ENCODE peak calls at places on chromosomes 7 and 10, in eight cellular contexts. J is cardiac muscle cell, S is ovary, K is mammary epithelial cell, F is upper lobe of right lung, L is Peyer's patch, G is left lung, Q is GM12878. H is an unnamed sample.

GRCh38 chr10:90968448-90969086 is 47.7 kb upstream of the ANKRD1 start:
- DNase-seq in J (no peak), S (no peak), K (peak), F (no peak), L (no peak), G (no peak), Q (no peak), H (peak)

GRCh38 chr7:70703785-70704184 is 428.2 kb upstream of the GALNT17 start:
- DNase-seq in J (no peak), S (no peak), K (no peak), F (no peak), L (no peak), G (no peak), Q (no peak), H (no peak)

GRCh38 chr10:121927361-121927840 is 430 bp downstream of the ATE1 start:
- DNase-seq in J (peak), S (peak), K (peak), F (peak), L (peak), G (peak), Q (no peak), H (peak)

GRCh38 chr7:122305475-122306319 is 1.1 kb upstream of the FEZF1 start:
- DNase-seq in J (peak), S (no peak), K (no peak), F (no peak), L (no peak), G (no peak), Q (no peak), H (peak)

GRCh38 chr7:116955340-116955739 is 2.0 kb downstream of the ST7 start:
- DNase-seq in J (no peak), S (no peak), K (no peak), F (no peak), L (no peak), G (no peak), Q (no peak), H (no peak)

GRCh38 chr10:106181491-106181890 is 983.0 kb downstream of the SORCS1 start:
- DNase-seq in J (no peak), S (no peak), K (no peak), F (no peak), L (no peak), G (no peak), Q (no peak), H (no peak)

GRCh38 chr10:17029581-17030271 is 99.9 kb downstream of the CUBN start:
- DNase-seq in J (no peak), S (peak), K (peak), F (peak), L (no peak), G (no peak), Q (no peak), H (peak)

GRCh38 chr10:22573820-22574569 is 140.4 kb downstream of the PIP4K2A start:
- DNase-seq in J (no peak), S (no peak), K (peak), F (no peak), L (no peak), G (no peak), Q (no peak), H (peak)

GRCh38 chr7:115356139-115356746 is 434.3 kb downstream of the MDFIC start:
- DNase-seq in J (peak), S (no peak), K (no peak), F (no peak), L (no peak), G (no peak), Q (no peak), H (no peak)

GRCh38 chr7:19677201-19677600 is 31.6 kb downstream of the POLR1F start:
- DNase-seq in J (no peak), S (no peak), K (no peak), F (no peak), L (no peak), G (no peak), Q (no peak), H (no peak)

GRCh38 chr7:156606135-156606534 is 34.4 kb upstream of the RNF32 start:
- DNase-seq in J (no peak), S (no peak), K (no peak), F (no peak), L (no peak), G (no peak), Q (no peak), H (no peak)

GRCh38 chr10:4596951-4597350 is 229.1 kb upstream of the AKR1E2 start:
- DNase-seq in J (no peak), S (no peak), K (peak), F (no peak), L (no peak), G (no peak), Q (no peak), H (peak)

GRCh38 chr7:152925412-152926147 is 166.0 kb downstream of the ACTR3B start:
- DNase-seq in J (peak), S (peak), K (no peak), F (no peak), L (no peak), G (peak), Q (no peak), H (no peak)

GRCh38 chr10:74206727-74207126 is 55.7 kb downstream of the ADK start:
- DNase-seq in J (no peak), S (no peak), K (peak), F (peak), L (no peak), G (no peak), Q (no peak), H (no peak)

GRCh38 chr10:34702093-34702952 is 112.8 kb downstream of the PARD3 start:
- DNase-seq in J (peak), S (no peak), K (peak), F (no peak), L (no peak), G (no peak), Q (no peak), H (no peak)

GRCh38 chr10:3040069-3040468 is 27.3 kb upstream of the PFKP start:
- DNase-seq in J (no peak), S (no peak), K (no peak), F (no peak), L (no peak), G (no peak), Q (no peak), H (no peak)

GRCh38 chr7:142957723-142958122 is 4.4 kb downstream of the KEL start:
- DNase-seq in J (no peak), S (no peak), K (no peak), F (no peak), L (no peak), G (no peak), Q (no peak), H (no peak)

GRCh38 chr10:86705905-86706304 is 37.6 kb downstream of the LDB3 start:
- DNase-seq in J (no peak), S (peak), K (no peak), F (no peak), L (no peak), G (no peak), Q (no peak), H (peak)

GRCh38 chr7:44264221-44264956 is 61.0 kb downstream of the CAMK2B start:
- DNase-seq in J (no peak), S (no peak), K (peak), F (no peak), L (no peak), G (no peak), Q (no peak), H (no peak)

GRCh38 chr7:127938588-127938987 is 92.6 kb downstream of the LRRC4 start:
- DNase-seq in J (no peak), S (no peak), K (peak), F (no peak), L (no peak), G (no peak), Q (no peak), H (peak)

GRCh38 chr7:134618756-134619530 is 27.7 kb upstream of the BPGM start:
- DNase-seq in J (no peak), S (no peak), K (peak), F (no peak), L (no peak), G (no peak), Q (no peak), H (peak)

GRCh38 chr10:3698312-3698711 is 86.7 kb downstream of the KLF6 start:
- DNase-seq in J (no peak), S (no peak), K (no peak), F (no peak), L (no peak), G (no peak), Q (no peak), H (no peak)

GRCh38 chr7:155533120-155533826 is 13.1 kb downstream of the CNPY1 start:
- DNase-seq in J (peak), S (no peak), K (no peak), F (peak), L (no peak), G (peak), Q (no peak), H (no peak)

GRCh38 chr7:82020076-82020475 is 250.2 kb upstream of the HGF start:
- DNase-seq in J (peak), S (no peak), K (no peak), F (no peak), L (no peak), G (no peak), Q (no peak), H (no peak)

GRCh38 chr7:33233659-33234058 is 104.3 kb downstream of the BBS9 start:
- DNase-seq in J (no peak), S (no peak), K (no peak), F (no peak), L (no peak), G (no peak), Q (no peak), H (no peak)

GRCh38 chr10:77496941-77497420 is 140.6 kb downstream of the KCNMA1 start:
- DNase-seq in J (no peak), S (no peak), K (peak), F (no peak), L (no peak), G (no peak), Q (no peak), H (no peak)

DNA sequence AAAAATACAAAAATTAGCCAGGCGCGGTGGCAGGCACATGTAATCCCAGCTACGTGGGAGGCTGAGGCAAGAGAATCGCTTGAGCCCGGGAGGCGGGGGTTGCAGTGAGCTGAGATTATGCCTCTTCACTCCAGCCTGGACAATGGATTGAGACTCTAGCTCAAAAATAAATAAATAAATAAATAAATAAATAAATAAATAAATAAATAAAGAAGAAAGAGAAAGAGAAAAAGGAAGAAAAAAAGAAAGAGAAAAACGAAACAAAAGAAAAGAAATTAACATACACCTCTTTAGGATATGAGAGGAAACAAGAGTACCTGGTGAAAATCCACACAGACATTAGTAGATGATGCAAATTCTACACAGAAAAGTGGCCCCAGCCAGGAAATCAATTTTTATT is 713.7 kb upstream of the POT1 start:
- DNase-seq in J (no peak), S (no peak), K (no peak), F (no peak), L (no peak), G (no peak), Q (no peak), H (no peak)
- TF ChIP-seq CTCF in J (no peak), S (no peak), K (no peak), F (no peak), L (no peak), G (no peak), Q (no peak), H (no peak)

GRCh38 chr10:79275105-79275430 is 72.2 kb upstream of the PPIF start:
- DNase-seq in J (no peak), S (no peak), K (no peak), F (no peak), L (no peak), G (no peak), Q (no peak), H (peak)
- H3K27ac ChIP-seq in J (peak), S (no peak), K (no peak), F (peak), L (peak), G (peak), Q (no peak), H (peak)

GRCh38 chr10:49679480-49679893 is at the start of gene C10orf53:
- DNase-seq in J (peak), S (no peak), K (peak), F (no peak), L (no peak), G (peak), Q (no peak), H (peak)
- H3K4me3 ChIP-seq in J (peak), S (no peak), K (no peak), F (no peak), L (no peak), G (no peak), Q (no peak), H (peak)

GRCh38 chr10:70053896-70054641 is 1.4 kb downstream of the MACROH2A2 start:
- DNase-seq in J (peak), S (peak), K (peak), F (peak), L (peak), G (peak), Q (no peak), H (no peak)
- TF ChIP-seq CTCF in J (peak), S (no peak), K (peak), F (peak), L (no peak), G (peak), Q (no peak), H (no peak)

DNA sequence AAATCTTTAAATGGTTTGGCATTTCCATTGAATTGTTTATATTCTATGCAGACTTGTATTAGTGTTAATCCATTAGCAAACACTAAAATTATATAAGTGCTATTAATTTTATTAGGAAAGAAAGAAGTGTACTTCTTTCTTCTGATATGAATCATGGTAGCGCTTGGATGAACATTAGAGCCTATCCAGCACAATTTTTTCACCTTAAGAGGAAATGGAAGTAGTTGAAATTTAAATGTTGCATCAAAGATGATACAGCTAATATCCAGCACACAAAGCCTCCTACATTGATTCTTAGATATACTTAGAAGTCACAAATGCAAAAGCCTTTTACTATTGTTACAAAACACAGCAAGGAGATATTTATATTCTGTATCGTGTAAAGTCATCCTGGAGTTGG is 174.5 kb downstream of the AHR start:
- DNase-seq in J (no peak), S (no peak), K (no peak), F (no peak), L (no peak), G (no peak), Q (no peak), H (peak)
- H3K27ac ChIP-seq in J (no peak), S (no peak), K (no peak), F (no peak), L (no peak), G (no peak), Q (no peak), H (no peak)